ENCODE peak calls at places on chromosome 10, in nine cellular contexts. One of them, this sample, is unnamed. For H3K4me1, the result is how much of the 10 kb centered on the place peaks cover.

GRCh38 chr10:88008866-88009470 is 145.5 kb downstream of the PTEN start:
- DNase-seq in lung: no peak
- DNase-seq in breast epithelium: no peak
- DNase-seq in Panc1: peak
- DNase-seq in right atrium auricular region: no peak
- DNase-seq in colonic mucosa: no peak
- DNase-seq in cardiac muscle cell: no peak
- DNase-seq in heart right ventricle: no peak
- DNase-seq in CD8-positive, alpha-beta T cell: no peak
- DNase-seq in this sample: no peak

GRCh38 chr10:61284222-61284890 is 168.8 kb downstream of the TMEM26 start:
- DNase-seq in CD8-positive, alpha-beta T cell: no peak
- DNase-seq in right atrium auricular region: no peak
- DNase-seq in breast epithelium: no peak
- DNase-seq in heart right ventricle: peak
- DNase-seq in Panc1: peak
- DNase-seq in cardiac muscle cell: peak
- DNase-seq in lung: no peak
- DNase-seq in colonic mucosa: no peak
- DNase-seq in this sample: peak

GRCh38 chr10:133071801-133072595 is 15.7 kb upstream of the ADGRA1 start:
- DNase-seq in CD8-positive, alpha-beta T cell: no peak
- DNase-seq in breast epithelium: no peak
- DNase-seq in colonic mucosa: no peak
- DNase-seq in heart right ventricle: no peak
- DNase-seq in cardiac muscle cell: no peak
- DNase-seq in right atrium auricular region: no peak
- DNase-seq in lung: no peak
- DNase-seq in Panc1: no peak
- DNase-seq in this sample: peak

GRCh38 chr10:615583-616152 is 73.8 kb downstream of the DIP2C start:
- DNase-seq in colonic mucosa: no peak
- DNase-seq in lung: no peak
- DNase-seq in CD8-positive, alpha-beta T cell: no peak
- DNase-seq in cardiac muscle cell: no peak
- DNase-seq in Panc1: no peak
- DNase-seq in heart right ventricle: no peak
- DNase-seq in right atrium auricular region: no peak
- DNase-seq in breast epithelium: no peak
- DNase-seq in this sample: no peak

GRCh38 chr10:21700474-21700873 is 166.4 kb downstream of the MLLT10 start:
- DNase-seq in breast epithelium: no peak
- DNase-seq in heart right ventricle: no peak
- DNase-seq in Panc1: no peak
- DNase-seq in CD8-positive, alpha-beta T cell: no peak
- DNase-seq in cardiac muscle cell: no peak
- DNase-seq in lung: no peak
- DNase-seq in right atrium auricular region: no peak
- DNase-seq in colonic mucosa: no peak
- DNase-seq in this sample: no peak

GRCh38 chr10:25966846-25967245 is 32.8 kb downstream of the MYO3A start:
- DNase-seq in right atrium auricular region: no peak
- DNase-seq in lung: no peak
- DNase-seq in cardiac muscle cell: no peak
- DNase-seq in colonic mucosa: no peak
- DNase-seq in Panc1: no peak
- DNase-seq in CD8-positive, alpha-beta T cell: no peak
- DNase-seq in breast epithelium: no peak
- DNase-seq in heart right ventricle: no peak
- DNase-seq in this sample: no peak

GRCh38 chr10:119120413-119120867 is 16.5 kb downstream of the DENND10 start:
- DNase-seq in cardiac muscle cell: peak
- DNase-seq in breast epithelium: no peak
- DNase-seq in colonic mucosa: no peak
- DNase-seq in CD8-positive, alpha-beta T cell: no peak
- DNase-seq in heart right ventricle: no peak
- DNase-seq in lung: no peak
- DNase-seq in right atrium auricular region: no peak
- DNase-seq in Panc1: no peak
- DNase-seq in this sample: no peak

GRCh38 chr10:72297281-72297967 is 23.7 kb downstream of the DDIT4 start:
- DNase-seq in CD8-positive, alpha-beta T cell: peak
- DNase-seq in lung: peak
- DNase-seq in Panc1: no peak
- DNase-seq in heart right ventricle: peak
- DNase-seq in breast epithelium: peak
- DNase-seq in right atrium auricular region: peak
- DNase-seq in colonic mucosa: peak
- DNase-seq in cardiac muscle cell: no peak
- DNase-seq in this sample: no peak

GRCh38 chr10:12685261-12685861 is 316.2 kb downstream of the CCDC3 start:
- DNase-seq in breast epithelium: no peak
- DNase-seq in lung: no peak
- DNase-seq in CD8-positive, alpha-beta T cell: no peak
- DNase-seq in right atrium auricular region: no peak
- DNase-seq in heart right ventricle: no peak
- DNase-seq in cardiac muscle cell: no peak
- DNase-seq in Panc1: no peak
- DNase-seq in colonic mucosa: no peak
- DNase-seq in this sample: no peak

GRCh38 chr10:48623607-48624132 is 18.8 kb upstream of the ARHGAP22 start:
- DNase-seq in colonic mucosa: no peak
- DNase-seq in right atrium auricular region: no peak
- DNase-seq in Panc1: no peak
- DNase-seq in cardiac muscle cell: no peak
- DNase-seq in lung: no peak
- DNase-seq in heart right ventricle: no peak
- DNase-seq in CD8-positive, alpha-beta T cell: no peak
- DNase-seq in breast epithelium: no peak
- DNase-seq in this sample: no peak

GRCh38 chr10:69721690-69722310 is 79.9 kb upstream of the COL13A1 start:
- DNase-seq in breast epithelium: no peak
- DNase-seq in right atrium auricular region: no peak
- DNase-seq in Panc1: no peak
- DNase-seq in lung: peak
- DNase-seq in CD8-positive, alpha-beta T cell: no peak
- DNase-seq in colonic mucosa: no peak
- DNase-seq in heart right ventricle: peak
- DNase-seq in cardiac muscle cell: peak
- DNase-seq in this sample: peak

GRCh38 chr10:102745157-102745556 is 1.4 kb downstream of the WBP1L start:
- DNase-seq in colonic mucosa: no peak
- DNase-seq in right atrium auricular region: no peak
- DNase-seq in breast epithelium: no peak
- DNase-seq in Panc1: no peak
- DNase-seq in CD8-positive, alpha-beta T cell: no peak
- DNase-seq in heart right ventricle: no peak
- DNase-seq in cardiac muscle cell: no peak
- DNase-seq in lung: no peak
- DNase-seq in this sample: no peak

GRCh38 chr10:102744374-102745051 is 765 bp downstream of the WBP1L start:
- DNase-seq in lung: no peak
- DNase-seq in cardiac muscle cell: no peak
- DNase-seq in colonic mucosa: no peak
- DNase-seq in CD8-positive, alpha-beta T cell: no peak
- DNase-seq in Panc1: no peak
- DNase-seq in right atrium auricular region: no peak
- DNase-seq in heart right ventricle: no peak
- DNase-seq in breast epithelium: no peak
- DNase-seq in this sample: no peak

GRCh38 chr10:102741848-102742247 is 1.9 kb upstream of the WBP1L start:
- DNase-seq in lung: no peak
- DNase-seq in heart right ventricle: no peak
- DNase-seq in right atrium auricular region: no peak
- DNase-seq in Panc1: no peak
- DNase-seq in cardiac muscle cell: no peak
- DNase-seq in colonic mucosa: no peak
- DNase-seq in breast epithelium: no peak
- DNase-seq in CD8-positive, alpha-beta T cell: no peak
- DNase-seq in this sample: no peak

GRCh38 chr10:102743078-102743587 is 615 bp upstream of the WBP1L start:
- DNase-seq in cardiac muscle cell: no peak
- DNase-seq in heart right ventricle: no peak
- DNase-seq in CD8-positive, alpha-beta T cell: no peak
- DNase-seq in breast epithelium: no peak
- DNase-seq in right atrium auricular region: no peak
- DNase-seq in lung: no peak
- DNase-seq in Panc1: no peak
- DNase-seq in colonic mucosa: no peak
- DNase-seq in this sample: no peak

DNA sequence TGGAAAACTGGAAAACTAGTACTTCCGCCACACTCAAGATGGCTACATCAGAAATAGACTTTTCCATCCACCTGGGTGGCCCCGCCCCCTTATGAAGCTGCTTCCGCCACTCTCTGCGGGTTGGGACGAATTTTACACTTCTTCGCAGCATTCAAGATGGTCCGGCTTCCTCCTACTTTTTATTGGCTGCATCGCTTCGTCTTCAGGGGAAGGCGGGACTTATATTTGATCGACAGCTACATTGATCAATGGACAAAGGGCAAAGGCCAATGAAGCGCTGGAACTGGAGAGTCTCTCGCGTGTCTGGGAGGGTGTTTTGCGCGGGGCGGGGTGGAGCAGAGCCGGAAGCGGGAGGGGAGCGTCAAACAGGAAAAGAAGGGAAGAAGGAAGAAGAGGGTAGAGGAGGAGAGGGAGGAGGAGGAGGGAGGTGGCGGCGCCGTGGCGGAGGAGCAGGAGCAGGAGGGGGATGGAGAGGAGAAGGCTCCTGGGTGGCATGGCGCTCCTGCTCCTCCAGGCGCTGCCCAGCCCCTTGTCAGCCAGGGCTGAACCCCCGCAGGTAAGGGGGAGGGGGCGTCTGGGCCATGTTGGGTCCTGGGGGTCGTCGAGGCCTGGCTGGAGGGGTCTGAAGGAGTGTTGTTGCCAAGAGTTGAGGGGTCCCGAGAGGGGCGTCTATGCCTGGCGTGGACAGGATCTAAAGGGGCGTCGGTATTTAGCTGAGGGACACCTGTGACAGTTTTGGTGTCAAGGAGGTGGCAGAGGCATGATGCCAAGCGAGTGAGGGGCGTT is at the start of gene WBP1L:
- DNase-seq in breast epithelium: peak
- DNase-seq in colonic mucosa: peak
- DNase-seq in lung: peak
- DNase-seq in Panc1: peak
- DNase-seq in cardiac muscle cell: peak
- DNase-seq in right atrium auricular region: peak
- DNase-seq in CD8-positive, alpha-beta T cell: peak
- DNase-seq in heart right ventricle: peak
- DNase-seq in this sample: peak
- H3K27ac ChIP-seq in breast epithelium: peak
- H3K27ac ChIP-seq in colonic mucosa: peak
- H3K27ac ChIP-seq in lung: peak
- H3K27ac ChIP-seq in Panc1: peak
- H3K27ac ChIP-seq in cardiac muscle cell: no peak
- H3K27ac ChIP-seq in right atrium auricular region: peak
- H3K27ac ChIP-seq in CD8-positive, alpha-beta T cell: peak
- H3K27ac ChIP-seq in heart right ventricle: peak
- H3K27ac ChIP-seq in this sample: peak

DNA sequence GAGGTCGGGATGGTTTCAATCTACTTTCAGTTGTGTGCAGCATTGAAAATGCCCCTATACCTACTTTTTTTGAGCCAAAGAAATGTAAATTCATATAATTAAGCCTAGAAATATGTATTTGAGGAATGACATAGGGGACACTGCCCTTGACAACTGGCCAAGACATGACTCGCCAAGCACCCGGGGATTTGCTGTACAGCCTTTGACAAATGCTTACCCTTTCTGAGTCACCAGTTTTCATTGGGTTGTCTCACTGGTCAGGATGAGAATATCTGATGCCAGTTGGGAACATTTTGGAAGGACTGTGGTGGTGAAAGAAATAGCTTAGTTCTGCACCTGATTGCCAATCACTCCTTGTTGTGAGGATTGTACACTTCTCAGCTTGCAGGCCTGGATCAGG is 166.8 kb upstream of the HABP2 start:
- DNase-seq in lung: no peak
- DNase-seq in breast epithelium: no peak
- DNase-seq in heart right ventricle: no peak
- DNase-seq in CD8-positive, alpha-beta T cell: no peak
- DNase-seq in Panc1: no peak
- DNase-seq in cardiac muscle cell: no peak
- DNase-seq in right atrium auricular region: peak
- DNase-seq in colonic mucosa: no peak
- DNase-seq in this sample: peak
- H3K4me3 ChIP-seq in lung: no peak
- H3K4me3 ChIP-seq in breast epithelium: no peak
- H3K4me3 ChIP-seq in heart right ventricle: no peak
- H3K4me3 ChIP-seq in CD8-positive, alpha-beta T cell: no peak
- H3K4me3 ChIP-seq in Panc1: no peak
- H3K4me3 ChIP-seq in cardiac muscle cell: no peak
- H3K4me3 ChIP-seq in right atrium auricular region: no peak
- H3K4me3 ChIP-seq in colonic mucosa: no peak
- H3K4me3 ChIP-seq in this sample: no peak

GRCh38 chr10:103100620-103101019 is 92.5 kb downstream of the NT5C2 start:
- DNase-seq in CD8-positive, alpha-beta T cell: no peak
- DNase-seq in colonic mucosa: no peak
- DNase-seq in Panc1: no peak
- DNase-seq in right atrium auricular region: no peak
- DNase-seq in cardiac muscle cell: no peak
- DNase-seq in lung: no peak
- DNase-seq in heart right ventricle: no peak
- DNase-seq in breast epithelium: no peak
- DNase-seq in this sample: no peak
- H3K4me1 ChIP-seq in CD8-positive, alpha-beta T cell: under half
- H3K4me1 ChIP-seq in colonic mucosa: under half
- H3K4me1 ChIP-seq in Panc1: under half
- H3K4me1 ChIP-seq in right atrium auricular region: under half
- H3K4me1 ChIP-seq in cardiac muscle cell: under half
- H3K4me1 ChIP-seq in lung: under half
- H3K4me1 ChIP-seq in heart right ventricle: under half
- H3K4me1 ChIP-seq in breast epithelium: under half
- H3K4me1 ChIP-seq in this sample: under half

GRCh38 chr10:128046156-128046933 is 79.9 kb downstream of the MKI67 start:
- DNase-seq in cardiac muscle cell: no peak
- DNase-seq in heart right ventricle: no peak
- DNase-seq in colonic mucosa: no peak
- DNase-seq in breast epithelium: no peak
- DNase-seq in CD8-positive, alpha-beta T cell: no peak
- DNase-seq in Panc1: no peak
- DNase-seq in right atrium auricular region: no peak
- DNase-seq in lung: no peak
- DNase-seq in this sample: no peak
- H3K27ac ChIP-seq in cardiac muscle cell: peak
- H3K27ac ChIP-seq in heart right ventricle: no peak
- H3K27ac ChIP-seq in colonic mucosa: peak
- H3K27ac ChIP-seq in breast epithelium: peak
- H3K27ac ChIP-seq in CD8-positive, alpha-beta T cell: peak
- H3K27ac ChIP-seq in Panc1: no peak
- H3K27ac ChIP-seq in right atrium auricular region: no peak
- H3K27ac ChIP-seq in lung: no peak
- H3K27ac ChIP-seq in this sample: no peak

DNA sequence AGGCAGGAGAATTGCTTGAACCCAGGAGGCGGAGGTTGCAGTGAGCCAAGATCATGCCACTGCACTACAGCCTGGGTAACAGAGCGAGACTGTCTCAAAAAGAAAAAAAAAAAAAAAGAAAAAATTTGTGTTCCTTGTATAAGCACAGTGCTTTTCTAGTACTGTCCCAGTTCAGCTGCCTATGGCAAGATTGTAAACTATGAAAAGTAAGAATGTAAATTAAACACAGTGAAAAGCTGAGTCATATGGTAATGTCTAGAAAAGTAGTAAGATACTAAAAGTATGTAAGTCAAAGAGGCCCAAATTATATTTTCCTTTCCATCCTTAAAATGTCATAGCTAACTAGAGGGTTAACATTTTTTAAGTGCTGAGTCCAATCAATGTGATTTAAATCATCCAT is 42.8 kb downstream of the RBM20 start:
- DNase-seq in heart right ventricle: no peak
- DNase-seq in Panc1: no peak
- DNase-seq in lung: no peak
- DNase-seq in CD8-positive, alpha-beta T cell: no peak
- DNase-seq in right atrium auricular region: no peak
- DNase-seq in breast epithelium: no peak
- DNase-seq in colonic mucosa: no peak
- DNase-seq in cardiac muscle cell: no peak
- DNase-seq in this sample: no peak
- H3K4me3 ChIP-seq in heart right ventricle: no peak
- H3K4me3 ChIP-seq in Panc1: no peak
- H3K4me3 ChIP-seq in lung: no peak
- H3K4me3 ChIP-seq in CD8-positive, alpha-beta T cell: no peak
- H3K4me3 ChIP-seq in right atrium auricular region: no peak
- H3K4me3 ChIP-seq in breast epithelium: no peak
- H3K4me3 ChIP-seq in colonic mucosa: no peak
- H3K4me3 ChIP-seq in cardiac muscle cell: no peak
- H3K4me3 ChIP-seq in this sample: no peak

This sample was measured in SJCRH30.